ENCODE peak calls at places on chromosomes 16 and 17, in five cellular contexts. L is tibial nerve; J is left lung; D is CD4-positive, alpha-beta memory T cell; Z is dorsolateral prefrontal cortex. U is an unnamed sample.

GRCh38 chr17:70555723-70556122 is 386.4 kb downstream of the KCNJ2 start:
- DNase-seq in Z (no peak), D (no peak), L (no peak), J (no peak), U (no peak)

GRCh38 chr16:48720266-48720665 is 110.3 kb upstream of the N4BP1 start:
- DNase-seq in D (no peak), J (no peak), L (no peak), Z (no peak), U (no peak)

GRCh38 chr17:21081967-21082366 is 39.2 kb upstream of the USP22 start:
- DNase-seq in L (no peak), Z (no peak), J (no peak), D (no peak), U (no peak)

GRCh38 chr16:22671301-22672076 is 142.5 kb upstream of the HS3ST2 start:
- DNase-seq in Z (no peak), L (no peak), J (no peak), D (no peak), U (no peak)

GRCh38 chr16:85354623-85355514 is 242.6 kb upstream of the CIBAR2 start:
- DNase-seq in Z (no peak), J (no peak), L (no peak), D (no peak), U (peak; percentile 95)

GRCh38 chr17:77681820-77682219 is 276.7 kb upstream of the TNRC6C start:
- DNase-seq in J (no peak), Z (no peak), D (no peak), L (peak; percentile 43), U (peak; percentile 1)

GRCh38 chr17:69972251-69972650 is 102.8 kb upstream of the KCNJ16 start:
- DNase-seq in D (no peak), Z (no peak), J (no peak), L (no peak), U (no peak)

GRCh38 chr17:81403671-81404534 is 8.6 kb downstream of the BAHCC1 start:
- DNase-seq in D (no peak), Z (no peak), J (no peak), L (no peak), U (no peak)

GRCh38 chr16:50534958-50535357 is 13.2 kb upstream of the NKD1 start:
- DNase-seq in Z (no peak), L (no peak), J (no peak), D (no peak), U (no peak)

GRCh38 chr17:66904760-66905637 is 59.5 kb upstream of the CACNG4 start:
- DNase-seq in D (no peak), L (no peak), Z (no peak), J (no peak), U (peak; percentile 22)

GRCh38 chr16:87706278-87707000 is 59.3 kb downstream of the KLHDC4 start:
- DNase-seq in J (no peak), L (no peak), Z (no peak), D (no peak), U (no peak)

GRCh38 chr17:42673885-42674754 is 2.7 kb downstream of the PLEKHH3 start:
- DNase-seq in J (no peak), L (no peak), Z (no peak), D (no peak), U (no peak)

GRCh38 chr16:11356573-11357331 is 11.5 kb downstream of the RMI2 start:
- DNase-seq in D (peak; percentile 46), J (peak; percentile 78), L (peak; percentile 22), Z (no peak), U (no peak)

GRCh38 chr17:70767102-70767701 is 597.9 kb downstream of the KCNJ2 start:
- DNase-seq in J (no peak), L (no peak), D (no peak), Z (no peak), U (peak; percentile 5)

GRCh38 chr17:73435412-73435811 is 123.6 kb upstream of the CDC42EP4 start:
- DNase-seq in L (no peak), Z (no peak), J (no peak), D (no peak), U (no peak)

GRCh38 chr17:74493381-74493833 is 27.0 kb downstream of the CD300A start:
- DNase-seq in L (peak; percentile 42), J (peak; percentile 71), Z (peak; percentile 61), D (peak; percentile 71), U (peak; percentile 13)

GRCh38 chr16:48963306-48963705 is 318.3 kb downstream of the CBLN1 start:
- DNase-seq in L (no peak), J (no peak), D (no peak), Z (no peak), U (no peak)

GRCh38 chr17:50056961-50057330 is 1.0 kb downstream of the ITGA3 start:
- DNase-seq in Z (no peak), J (no peak), D (no peak), L (no peak), U (no peak)

GRCh38 chr16:48383877-48384304 is 1.3 kb downstream of the SIAH1 start:
- DNase-seq in J (no peak), Z (no peak), D (no peak), L (no peak), U (no peak)

DNA sequence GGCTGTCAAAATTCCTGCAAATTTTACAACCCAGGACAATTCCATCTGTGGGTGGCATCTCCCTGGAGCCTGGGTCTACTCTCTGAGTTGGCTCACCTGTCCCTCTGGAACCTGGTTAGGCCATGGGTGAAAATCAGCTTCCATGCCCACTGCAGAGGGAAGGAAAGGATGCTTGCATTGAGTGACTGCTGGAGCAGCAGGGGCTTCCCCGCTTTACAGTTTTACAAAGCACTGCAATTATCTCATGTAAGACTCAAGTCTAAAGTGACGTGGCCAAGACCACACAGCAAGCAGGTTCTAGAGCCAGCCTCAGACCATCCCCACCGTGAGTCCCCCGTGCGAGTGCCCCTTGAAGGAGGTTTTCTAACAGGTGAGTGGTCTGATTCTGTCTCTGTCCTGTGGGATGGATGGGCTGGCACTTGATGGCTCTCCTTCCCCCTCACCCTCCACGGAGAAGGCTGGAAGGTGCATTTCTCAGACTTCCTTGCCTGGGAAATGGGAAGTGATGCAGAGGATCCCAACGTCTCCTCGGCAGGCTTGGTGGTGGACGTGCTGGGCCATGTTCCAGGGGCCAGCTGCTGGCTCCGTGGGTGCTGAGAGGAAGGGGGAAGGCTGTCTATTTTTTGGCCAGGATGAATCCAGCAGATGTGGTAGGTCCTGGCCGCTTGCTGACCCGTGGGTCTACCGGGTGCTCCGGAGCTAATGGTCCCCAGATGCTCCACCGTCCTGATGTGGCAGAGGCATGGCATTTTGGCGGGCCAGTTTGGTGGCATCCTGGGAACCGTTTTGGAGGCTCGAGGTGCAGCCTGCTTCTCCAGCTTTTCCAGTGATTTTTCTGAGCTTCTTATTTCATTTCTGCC is 26.3 kb upstream of the CBX4 start:
- DNase-seq in Z (no peak), L (no peak), J (no peak), D (no peak), U (no peak)
- H3K4me3 ChIP-seq in Z (no peak overlapping the region), L (no peak overlapping the region), J (no peak overlapping the region), D (no peak overlapping the region), U (no peak overlapping the region)

GRCh38 chr17:44548714-44549230 is 8.5 kb upstream of the FZD2 start:
- DNase-seq in D (no peak), J (no peak), Z (no peak), L (no peak), U (no peak)

GRCh38 chr17:44543905-44544523 is 13.3 kb upstream of the FZD2 start:
- DNase-seq in L (no peak), J (no peak), D (no peak), Z (no peak), U (no peak)

GRCh38 chr17:44547625-44548297 is 9.5 kb upstream of the FZD2 start:
- DNase-seq in L (no peak), D (no peak), J (no peak), Z (no peak), U (no peak)

GRCh38 chr17:44549736-44550135 is 7.5 kb upstream of the FZD2 start:
- DNase-seq in J (no peak), L (no peak), D (no peak), Z (no peak), U (no peak)

DNA sequence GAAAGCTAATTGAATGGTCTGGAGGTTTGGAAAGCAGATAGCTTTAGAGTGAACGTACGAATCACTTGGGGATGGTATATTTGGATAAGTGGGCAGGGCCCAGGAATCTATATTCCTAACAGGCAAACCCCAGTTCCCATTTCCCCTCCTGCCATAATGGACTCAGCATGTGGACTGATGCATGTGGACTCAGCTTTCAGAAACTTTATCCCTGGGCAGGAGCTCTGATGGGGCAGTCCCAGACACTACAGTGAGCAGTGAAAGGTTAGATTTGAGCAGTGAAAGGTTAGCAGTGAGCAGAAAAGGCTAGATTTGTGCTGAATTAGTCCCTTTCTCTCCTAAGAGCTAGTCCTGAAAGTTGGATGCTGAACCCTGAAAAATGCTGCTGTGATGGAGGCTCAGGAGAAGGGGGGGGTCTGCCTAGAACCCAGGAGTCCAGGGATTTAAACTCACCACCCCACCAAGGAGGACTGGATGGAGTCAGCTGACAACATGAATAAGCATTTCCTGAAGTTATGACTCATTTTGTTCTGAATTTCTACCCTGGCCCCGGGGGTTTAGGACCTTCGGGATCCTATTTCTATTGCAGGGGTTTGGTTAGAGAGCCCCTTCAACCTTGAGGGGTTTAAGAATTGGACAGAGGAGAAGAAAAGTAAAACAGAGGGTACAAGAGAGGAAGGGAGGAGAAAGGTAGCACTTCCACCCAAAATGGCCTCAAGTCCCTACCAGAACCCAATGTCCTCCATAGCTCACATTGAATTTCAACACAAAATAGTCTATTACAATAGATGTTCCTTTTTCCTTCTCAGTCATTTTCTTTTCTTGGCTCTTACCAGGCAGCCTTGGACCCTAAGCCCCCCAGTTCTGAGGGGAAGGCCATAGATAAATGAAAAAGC is 10.3 kb upstream of the FZD2 start:
- DNase-seq in Z (no peak), D (no peak), J (no peak), L (no peak), U (no peak)
- H3K4me3 ChIP-seq in Z (no peak overlapping the region), D (no peak overlapping the region), J (no peak overlapping the region), L (no peak overlapping the region), U (no peak overlapping the region)

DNA sequence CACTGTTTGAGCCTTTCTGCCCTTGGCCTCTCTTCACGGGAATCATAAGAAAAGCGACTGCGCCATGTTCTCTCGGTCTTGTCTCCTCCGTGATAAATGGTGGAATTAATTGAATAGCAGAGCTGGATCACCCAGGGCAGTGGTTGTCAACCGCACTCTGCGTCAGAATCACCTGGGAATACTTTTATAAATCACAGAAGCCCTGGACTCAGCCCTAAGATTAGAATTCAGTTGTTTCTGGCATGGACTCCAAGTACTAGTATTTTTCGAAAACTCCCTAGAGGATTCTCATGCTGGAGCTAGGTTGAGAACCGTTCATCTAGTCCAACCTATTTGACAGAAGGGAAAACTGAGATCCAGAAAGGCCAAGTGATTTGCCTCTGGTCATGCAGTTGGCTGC is 64.1 kb downstream of the SPACA3 start:
- DNase-seq in Z (no peak), D (no peak), J (no peak), L (no peak), U (no peak)
- H3K4me3 ChIP-seq in Z (no peak overlapping the region), D (no peak overlapping the region), J (no peak overlapping the region), L (no peak overlapping the region), U (no peak overlapping the region)

DNA sequence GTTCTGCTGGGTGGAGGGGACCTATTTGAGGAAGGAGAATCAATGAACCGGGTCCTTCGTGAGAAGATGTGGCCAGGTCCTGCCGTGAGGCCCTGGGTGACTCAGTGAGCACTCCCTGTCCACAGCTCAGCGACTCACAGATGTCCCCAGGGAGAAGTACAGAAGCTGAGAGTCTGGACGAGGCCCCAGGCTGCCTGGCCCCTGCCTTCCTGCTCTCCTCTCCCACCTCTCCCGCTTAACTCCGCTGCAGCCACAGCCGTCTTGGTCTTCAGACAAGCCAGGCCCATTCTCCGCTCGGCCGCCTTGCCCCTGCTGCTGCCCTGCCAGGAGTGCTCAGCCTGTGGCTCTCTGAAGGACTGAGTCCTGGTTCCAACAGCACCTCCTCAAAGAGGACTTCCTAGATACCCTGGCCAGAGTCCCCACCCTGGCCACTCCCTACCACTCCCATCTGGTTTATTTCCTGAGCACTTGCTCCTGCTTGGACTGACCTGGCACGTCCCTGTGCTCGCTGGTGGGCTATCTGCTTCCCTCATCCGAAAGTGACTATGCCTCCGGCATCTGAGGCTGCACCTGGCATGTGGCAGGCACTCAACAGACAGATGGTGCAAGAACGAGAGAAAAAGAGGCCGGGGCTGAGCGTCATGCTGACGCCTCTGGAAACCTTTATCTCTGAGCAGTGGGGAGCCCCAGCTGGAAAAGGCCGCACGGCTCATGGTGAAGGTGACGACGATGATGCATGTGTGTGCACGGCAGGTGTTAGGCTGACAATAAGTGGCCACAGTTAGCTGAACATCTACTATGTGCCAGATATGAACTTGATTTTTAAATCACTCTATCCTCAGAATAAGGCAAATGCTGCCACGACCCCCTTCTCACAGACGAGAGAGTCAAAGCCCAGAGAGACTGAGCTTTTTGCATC is 9.2 kb upstream of the TNFRSF13B start:
- DNase-seq in J (no peak), Z (no peak), D (no peak), L (no peak), U (no peak)
- H3K4me3 ChIP-seq in J (no peak overlapping the region), Z (no peak overlapping the region), D (no peak overlapping the region), L (no peak overlapping the region), U (no peak overlapping the region)